ENCODE peak calls at places on chromosomes 5 and 9, in four cellular contexts. One of them, this sample, is unnamed.

GRCh38 chr5:62522811-62523210 is 55.8 kb upstream of the LRRC70 start:
- DNase-seq in K562: no peak
- DNase-seq in GM12878: no peak
- DNase-seq in HepG2: no peak
- DNase-seq in this sample: no peak

GRCh38 chr9:107174441-107174840 is 108.6 kb upstream of the RAD23B start:
- DNase-seq in GM12878: no peak
- DNase-seq in K562: no peak
- DNase-seq in HepG2: no peak
- DNase-seq in this sample: no peak

GRCh38 chr5:464446-464842 is 21.5 kb downstream of the EXOC3 start:
- DNase-seq in HepG2: no peak
- DNase-seq in GM12878: no peak
- DNase-seq in K562: no peak
- DNase-seq in this sample: no peak

GRCh38 chr9:131068076-131068816 is 28.1 kb upstream of the AIF1L start:
- DNase-seq in GM12878: no peak
- DNase-seq in K562: no peak
- DNase-seq in HepG2: no peak
- DNase-seq in this sample: no peak

GRCh38 chr9:135126480-135127187 is 39.2 kb downstream of the OLFM1 start:
- DNase-seq in GM12878: no peak
- DNase-seq in HepG2: no peak
- DNase-seq in K562: no peak
- DNase-seq in this sample: peak; percentile 58

GRCh38 chr5:110342683-110343082 is 383.8 kb downstream of the TMEM232 start:
- DNase-seq in GM12878: no peak
- DNase-seq in K562: no peak
- DNase-seq in HepG2: peak; percentile 36
- DNase-seq in this sample: no peak

GRCh38 chr5:57825026-57825683 is 342.5 kb upstream of the ACTBL2 start:
- DNase-seq in K562: no peak
- DNase-seq in HepG2: no peak
- DNase-seq in GM12878: no peak
- DNase-seq in this sample: no peak

GRCh38 chr9:94817291-94818195 is 91.0 kb downstream of the AOPEP start:
- DNase-seq in HepG2: no peak
- DNase-seq in K562: no peak
- DNase-seq in GM12878: no peak
- DNase-seq in this sample: no peak

GRCh38 chr5:7251127-7251526 is 144.8 kb upstream of the ADCY2 start:
- DNase-seq in GM12878: no peak
- DNase-seq in K562: no peak
- DNase-seq in HepG2: no peak
- DNase-seq in this sample: no peak

GRCh38 chr5:45205403-45205961 is 396.7 kb downstream of the MRPS30 start:
- DNase-seq in HepG2: no peak
- DNase-seq in K562: no peak
- DNase-seq in GM12878: no peak
- DNase-seq in this sample: no peak

GRCh38 chr9:92808726-92809451 is 44.3 kb upstream of the BICD2 start:
- DNase-seq in K562: peak; percentile 38
- DNase-seq in GM12878: no peak
- DNase-seq in HepG2: peak; percentile 17
- DNase-seq in this sample: peak; percentile 58

GRCh38 chr5:104045987-104046386 is 483.4 kb upstream of the NUDT12 start:
- DNase-seq in HepG2: no peak
- DNase-seq in GM12878: no peak
- DNase-seq in K562: no peak
- DNase-seq in this sample: no peak

GRCh38 chr9:110180713-110181434 is 27.1 kb downstream of the C9orf152 start:
- DNase-seq in GM12878: no peak
- DNase-seq in K562: no peak
- DNase-seq in HepG2: peak; percentile 83
- DNase-seq in this sample: no peak

GRCh38 chr5:36703245-36703860 is 96.9 kb downstream of the SLC1A3 start:
- DNase-seq in HepG2: no peak
- DNase-seq in GM12878: no peak
- DNase-seq in K562: no peak
- DNase-seq in this sample: no peak

GRCh38 chr9:25573281-25573680 is 105.0 kb downstream of the TUSC1 start:
- DNase-seq in GM12878: no peak
- DNase-seq in HepG2: no peak
- DNase-seq in K562: no peak
- DNase-seq in this sample: no peak

GRCh38 chr9:135641745-135642144 is 2.4 kb upstream of the GLT6D1 start:
- DNase-seq in HepG2: no peak
- DNase-seq in K562: no peak
- DNase-seq in GM12878: no peak
- DNase-seq in this sample: no peak

GRCh38 chr5:72185717-72186388 is 78.6 kb downstream of the MAP1B start:
- DNase-seq in GM12878: no peak
- DNase-seq in HepG2: no peak
- DNase-seq in K562: no peak
- DNase-seq in this sample: no peak

GRCh38 chr5:35600591-35600990 is 17.1 kb upstream of the SPEF2 start:
- DNase-seq in HepG2: no peak
- DNase-seq in K562: no peak
- DNase-seq in GM12878: no peak
- DNase-seq in this sample: no peak

GRCh38 chr9:129275626-129276247 is 97.7 kb upstream of the IER5L start:
- DNase-seq in K562: no peak
- DNase-seq in GM12878: no peak
- DNase-seq in HepG2: no peak
- DNase-seq in this sample: no peak

GRCh38 chr9:70411930-70412677 is 2.4 kb downstream of the KLF9 start:
- DNase-seq in GM12878: peak; percentile 51
- DNase-seq in K562: peak; percentile 66
- DNase-seq in HepG2: peak; percentile 81
- DNase-seq in this sample: no peak

GRCh38 chr5:32362527-32362926 is 49.8 kb upstream of the MTMR12 start:
- DNase-seq in GM12878: no peak
- DNase-seq in HepG2: no peak
- DNase-seq in K562: no peak
- DNase-seq in this sample: no peak

GRCh38 chr5:8993031-8993430 is 552.8 kb downstream of the SEMA5A start:
- DNase-seq in HepG2: no peak
- DNase-seq in K562: peak; percentile 23
- DNase-seq in GM12878: no peak
- DNase-seq in this sample: peak; percentile 4

GRCh38 chr5:128973244-128973643 is 8.0 kb downstream of the SLC27A6 start:
- DNase-seq in K562: no peak
- DNase-seq in HepG2: no peak
- DNase-seq in GM12878: no peak
- DNase-seq in this sample: no peak

GRCh38 chr5:27482663-27483062 is 444.3 kb upstream of the CDH9 start:
- DNase-seq in GM12878: no peak
- DNase-seq in K562: no peak
- DNase-seq in HepG2: no peak
- DNase-seq in this sample: no peak

GRCh38 chr9:3468407-3469205 is 57.2 kb downstream of the RFX3 start:
- DNase-seq in GM12878: no peak
- DNase-seq in HepG2: no peak
- DNase-seq in K562: no peak
- DNase-seq in this sample: no peak

GRCh38 chr9:1647776-1648175 is 367.4 kb upstream of the SMARCA2 start:
- DNase-seq in GM12878: no peak
- DNase-seq in HepG2: no peak
- DNase-seq in K562: no peak
- DNase-seq in this sample: peak; percentile 9
- TF ChIP-seq MYC in GM12878: no peak
- TF ChIP-seq MYC in HepG2: no peak
- TF ChIP-seq MYC in K562: no peak
- TF ChIP-seq MYC in this sample: no peak

DNA sequence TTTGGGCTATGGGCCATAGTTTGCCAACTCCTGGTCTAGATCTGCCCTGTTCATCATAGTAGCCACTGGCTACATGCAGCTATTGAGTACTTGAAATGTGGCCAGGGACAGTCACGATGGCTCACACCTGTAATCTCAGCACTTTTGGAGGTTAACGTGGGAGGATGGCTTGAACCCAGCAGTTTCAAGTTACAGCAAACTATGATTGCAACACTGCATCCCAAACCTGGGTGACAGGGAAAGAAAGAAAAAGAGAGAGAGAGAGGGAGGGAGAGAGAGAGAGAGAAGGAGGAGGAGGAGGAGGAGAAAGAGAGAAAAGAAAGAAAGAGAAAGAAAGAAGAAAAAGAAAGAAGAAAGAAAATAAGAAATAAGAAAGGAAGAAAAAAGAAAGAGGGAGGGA is 5.1 kb upstream of the GMCL2 start:
- DNase-seq in HepG2: no peak
- DNase-seq in K562: no peak
- DNase-seq in GM12878: no peak
- DNase-seq in this sample: no peak
- TF ChIP-seq REST in HepG2: no peak
- TF ChIP-seq REST in K562: no peak
- TF ChIP-seq REST in GM12878: no peak
- TF ChIP-seq REST in this sample: no peak

GRCh38 chr5:107805166-107805565 is 134.4 kb upstream of the EFNA5 start:
- DNase-seq in GM12878: no peak
- DNase-seq in HepG2: no peak
- DNase-seq in K562: no peak
- DNase-seq in this sample: no peak
- TF ChIP-seq MYC in GM12878: no peak
- TF ChIP-seq MYC in HepG2: no peak
- TF ChIP-seq MYC in K562: no peak
- TF ChIP-seq MYC in this sample: no peak

GRCh38 chr9:125472926-125473701 is 211.5 kb downstream of the GAPVD1 start:
- DNase-seq in K562: peak; percentile 62
- DNase-seq in HepG2: peak; percentile 76
- DNase-seq in GM12878: no peak
- DNase-seq in this sample: no peak
- TF ChIP-seq REST in K562: no peak
- TF ChIP-seq REST in HepG2: no peak
- TF ChIP-seq REST in GM12878: no peak
- TF ChIP-seq REST in this sample: no peak

DNA sequence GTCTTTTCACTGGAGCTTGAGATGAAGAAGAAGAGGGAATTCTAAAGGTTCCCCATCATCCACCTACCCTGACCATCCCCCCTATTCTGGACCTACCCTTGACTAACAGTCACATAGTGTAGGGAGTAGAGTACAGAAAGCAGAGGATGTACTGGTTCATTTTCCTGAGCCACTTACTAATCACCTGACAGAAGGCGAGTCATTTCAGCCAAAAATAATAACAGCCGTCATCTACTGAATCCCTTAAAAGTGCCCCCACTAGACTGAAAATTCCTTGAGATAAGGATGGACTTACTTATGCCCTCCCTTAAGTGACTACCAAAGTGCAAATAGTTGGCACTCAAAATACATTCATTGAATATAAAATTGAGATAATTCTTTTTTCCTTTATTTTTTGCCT is 112.2 kb downstream of the FOXD1 start:
- DNase-seq in HepG2: no peak
- DNase-seq in K562: no peak
- DNase-seq in GM12878: no peak
- DNase-seq in this sample: no peak
- TF ChIP-seq MYC in HepG2: no peak
- TF ChIP-seq MYC in K562: no peak
- TF ChIP-seq MYC in GM12878: no peak
- TF ChIP-seq MYC in this sample: no peak

GRCh38 chr9:113275147-113276131 is at the start of the genes CDC26 and PRPF4:
- DNase-seq in GM12878: peak; percentile 87
- DNase-seq in HepG2: peak; percentile 97
- DNase-seq in K562: peak; percentile 94
- DNase-seq in this sample: peak; percentile 95
- TF ChIP-seq REST in GM12878: no peak
- TF ChIP-seq REST in HepG2: no peak
- TF ChIP-seq REST in K562: peak; percentile 29
- TF ChIP-seq REST in this sample: peak; percentile 75

GRCh38 chr5:54173251-54173650 is 137.1 kb downstream of the ARL15 start:
- DNase-seq in K562: no peak
- DNase-seq in GM12878: no peak
- DNase-seq in HepG2: no peak
- DNase-seq in this sample: no peak

GRCh38 chr5:54176066-54176835 is 134.1 kb downstream of the ARL15 start:
- DNase-seq in GM12878: no peak
- DNase-seq in K562: no peak
- DNase-seq in HepG2: no peak
- DNase-seq in this sample: no peak

GRCh38 chr5:54177058-54177457 is 133.3 kb downstream of the ARL15 start:
- DNase-seq in HepG2: no peak
- DNase-seq in K562: no peak
- DNase-seq in GM12878: no peak
- DNase-seq in this sample: no peak

DNA sequence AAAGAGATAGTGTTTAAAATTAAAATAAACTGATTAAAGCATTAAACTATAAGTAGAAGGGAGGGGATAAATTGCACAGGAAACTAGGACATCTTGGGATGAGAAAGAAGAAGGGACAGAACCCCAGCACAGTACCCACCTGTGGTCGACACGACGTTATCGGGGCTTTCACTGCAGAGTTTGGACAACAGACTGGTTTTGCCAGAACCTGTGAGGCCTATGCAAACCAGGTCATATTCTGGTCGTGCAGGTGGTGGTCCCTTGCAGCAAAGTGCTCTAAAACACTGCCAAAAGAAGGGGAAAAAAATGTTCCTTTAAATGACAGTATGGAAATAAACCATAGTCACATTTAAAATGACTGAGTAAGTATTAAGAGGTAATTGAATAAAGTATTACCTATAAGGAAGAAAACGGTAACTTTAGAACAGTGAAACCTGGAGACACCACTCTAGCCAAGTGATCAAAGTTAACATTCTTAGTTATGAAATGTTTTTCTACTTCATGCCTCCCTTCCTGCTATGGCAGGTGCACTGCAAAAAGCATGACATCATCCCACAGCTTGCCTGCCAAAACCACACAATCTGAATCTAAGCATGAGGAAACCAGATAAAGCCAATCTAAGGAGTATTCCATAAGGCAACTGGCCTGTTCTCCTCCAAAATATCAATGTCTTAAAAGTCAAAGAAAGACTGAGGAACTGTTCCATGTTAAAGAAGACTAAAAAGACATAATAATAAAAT is 138.6 kb downstream of the ARL15 start:
- DNase-seq in K562: no peak
- DNase-seq in HepG2: no peak
- DNase-seq in GM12878: no peak
- DNase-seq in this sample: no peak
- TF ChIP-seq MYC in K562: no peak
- TF ChIP-seq MYC in HepG2: no peak
- TF ChIP-seq MYC in GM12878: no peak
- TF ChIP-seq MYC in this sample: no peak